ENCODE peak calls at places on chromosomes 6 and 20, in nine cellular contexts. B is stomach, N is brain microvascular endothelial cell, Y is fibroblast of pulmonary artery, T is A673, V is lower leg skin, K is ovary, Q is aorta, E is GM12865. S is an unnamed sample.

GRCh38 chr6:48144024-48144423 is 33.0 kb upstream of the PTCHD4 start:
- DNase-seq in B (no peak), N (peak; percentile 10), Y (peak; percentile 54), T (no peak), V (no peak), K (no peak), Q (no peak), E (no peak), S (no peak)

GRCh38 chr20:9474835-9475413 is 39.5 kb upstream of the LAMP5 start:
- DNase-seq in B (no peak), N (no peak), Y (no peak), T (no peak), V (no peak), K (no peak), Q (no peak), E (no peak), S (no peak)

GRCh38 chr6:131013495-131013894 is 49.5 kb downstream of the EPB41L2 start:
- DNase-seq in B (no peak), N (peak; percentile 87), Y (peak; percentile 91), T (peak; percentile 54), V (no peak), K (peak; percentile 47), Q (no peak), E (no peak), S (no peak)

GRCh38 chr20:32079655-32080109 is 27.6 kb downstream of the HCK start:
- DNase-seq in B (no peak), N (no peak), Y (no peak), T (no peak), V (no peak), K (no peak), Q (peak; percentile 51), E (no peak), S (no peak)

GRCh38 chr20:58431134-58431533 is 42.1 kb downstream of the VAPB start:
- DNase-seq in B (no peak), N (no peak), Y (no peak), T (no peak), V (no peak), K (no peak), Q (no peak), E (no peak), S (no peak)

GRCh38 chr6:84773431-84774173 is 9.2 kb upstream of the TBX18 start:
- DNase-seq in B (no peak), N (peak; percentile 56), Y (peak; percentile 73), T (peak; percentile 68), V (peak; percentile 90), K (no peak), Q (peak; percentile 87), E (no peak), S (no peak)

GRCh38 chr6:20411953-20412352 is 10.3 kb downstream of the E2F3 start:
- DNase-seq in B (no peak), N (no peak), Y (no peak), T (no peak), V (no peak), K (no peak), Q (no peak), E (no peak), S (no peak)

GRCh38 chr6:131937703-131938631 is 13.2 kb downstream of the CCN2 start:
- DNase-seq in B (no peak), N (peak; percentile 96), Y (peak; percentile 99), T (peak; percentile 68), V (no peak), K (no peak), Q (no peak), E (no peak), S (no peak)

GRCh38 chr6:26576407-26576843 is 20.3 kb upstream of the ABT1 start:
- DNase-seq in B (no peak), N (no peak), Y (no peak), T (no peak), V (no peak), K (no peak), Q (no peak), E (no peak), S (no peak)

GRCh38 chr20:54029176-54029575 is 41.2 kb downstream of the BCAS1 start:
- DNase-seq in B (no peak), N (no peak), Y (no peak), T (no peak), V (no peak), K (no peak), Q (no peak), E (no peak), S (no peak)

GRCh38 chr6:108106261-108106660 is 31.7 kb upstream of the OSTM1 start:
- DNase-seq in B (no peak), N (no peak), Y (no peak), T (no peak), V (no peak), K (no peak), Q (no peak), E (no peak), S (no peak)

GRCh38 chr6:37897321-37897720 is 77.8 kb downstream of the ZFAND3 start:
- DNase-seq in B (no peak), N (peak; percentile 52), Y (no peak), T (no peak), V (no peak), K (no peak), Q (no peak), E (no peak), S (no peak)

GRCh38 chr20:34628026-34628425 is 48.9 kb downstream of the PIGU start:
- DNase-seq in B (no peak), N (no peak), Y (no peak), T (no peak), V (no peak), K (no peak), Q (no peak), E (no peak), S (no peak)

GRCh38 chr6:33862536-33862935 is 58.7 kb upstream of the MLN start:
- DNase-seq in B (no peak), N (no peak), Y (no peak), T (no peak), V (no peak), K (no peak), Q (no peak), E (no peak), S (no peak)

GRCh38 chr6:17940151-17940791 is 47.2 kb downstream of the KIF13A start:
- DNase-seq in B (no peak), N (no peak), Y (no peak), T (peak; percentile 76), V (no peak), K (no peak), Q (no peak), E (no peak), S (no peak)

GRCh38 chr6:150028799-150029198 is 3.5 kb upstream of the RAET1L start:
- DNase-seq in B (no peak), N (no peak), Y (no peak), T (no peak), V (no peak), K (no peak), Q (peak; percentile 62), E (no peak), S (no peak)

GRCh38 chr6:150026976-150027805 is 1.9 kb upstream of the RAET1L start:
- DNase-seq in B (no peak), N (no peak), Y (no peak), T (no peak), V (no peak), K (no peak), Q (peak; percentile 58), E (no peak), S (no peak)

GRCh38 chr6:150025201-150025917 is at the start of gene RAET1L:
- DNase-seq in B (peak; percentile 47), N (peak; percentile 24), Y (peak; percentile 52), T (peak; percentile 23), V (no peak), K (no peak), Q (peak; percentile 79), E (no peak), S (no peak)

GRCh38 chr6:150027806-150028565 is 2.7 kb upstream of the RAET1L start:
- DNase-seq in B (no peak), N (no peak), Y (no peak), T (no peak), V (no peak), K (no peak), Q (peak; percentile 8), E (no peak), S (no peak)

DNA sequence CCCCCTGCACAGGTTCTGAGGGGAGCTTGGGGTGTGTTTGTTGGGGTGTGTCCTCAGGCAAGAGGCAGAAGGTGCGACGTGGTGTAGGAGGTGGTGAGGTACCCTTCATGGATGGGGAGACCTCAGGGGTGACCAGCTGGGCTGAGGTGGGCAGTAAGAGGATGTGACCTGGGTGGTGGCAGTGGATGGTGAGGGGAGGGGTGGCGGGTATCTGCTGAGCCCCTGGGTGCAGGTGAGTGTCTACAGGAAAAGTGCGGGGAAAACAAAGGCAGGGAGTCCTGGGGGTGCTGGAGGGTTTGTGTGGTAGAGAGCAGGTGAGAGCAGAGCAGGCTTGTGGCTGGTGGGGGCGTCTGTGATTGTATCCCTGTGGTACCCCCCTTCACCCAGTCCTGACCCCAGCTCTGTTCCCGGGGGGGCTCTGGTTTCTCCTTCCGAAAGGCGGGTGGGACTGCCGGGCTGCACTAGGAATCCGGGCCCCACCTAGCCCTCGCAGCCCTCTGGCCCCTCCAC is 631 bp downstream of the RAET1L start:
- DNase-seq in B (no peak), N (no peak), Y (no peak), T (no peak), V (no peak), K (no peak), Q (peak; percentile 67), E (no peak), S (no peak)
- H3K4me3 ChIP-seq in B (no peak overlapping the region), N (no peak overlapping the region), Y (no peak overlapping the region), T (no peak overlapping the region), V (no peak overlapping the region), K (no peak overlapping the region), Q (no peak overlapping the region), E (no peak overlapping the region), S (no peak overlapping the region)

DNA sequence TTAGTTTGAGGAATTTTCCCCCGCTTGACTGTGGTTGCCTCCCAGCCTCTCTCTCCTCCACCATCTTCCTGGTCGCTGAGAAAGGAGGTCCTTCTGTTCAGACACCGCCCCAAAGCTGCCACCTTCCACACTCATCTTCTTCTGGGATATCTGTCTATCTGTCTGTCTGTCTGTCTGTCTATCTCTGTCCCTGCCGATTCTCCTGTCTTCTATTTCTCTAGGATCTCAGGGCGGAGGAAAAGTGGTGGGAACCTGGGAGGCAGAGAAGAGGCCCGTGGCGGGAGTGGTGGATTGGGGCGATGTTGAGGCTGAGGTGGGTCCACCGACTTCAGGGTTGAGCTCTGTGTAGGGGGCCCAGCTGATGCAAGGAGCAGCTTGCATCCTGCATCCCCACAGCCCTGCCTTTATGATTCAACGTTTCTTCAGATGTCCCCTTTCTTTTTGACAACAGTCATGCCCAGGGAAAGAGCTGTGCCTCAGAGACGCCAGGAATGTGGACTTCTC is 196.9 kb upstream of the ZNF184 start:
- DNase-seq in B (no peak), N (no peak), Y (no peak), T (peak; percentile 23), V (no peak), K (peak; percentile 23), Q (no peak), E (no peak), S (no peak)
- H3K4me3 ChIP-seq in B (no peak overlapping the region), N (peak overlapping the region; percentile 53), Y (peak overlapping the region; percentile 50), T (peak overlapping the region; percentile 52), V (no peak overlapping the region), K (peak overlapping the region; percentile 34), Q (no peak overlapping the region), E (peak overlapping the region; percentile 62), S (peak overlapping the region; percentile 2)

GRCh38 chr6:109442393-109442924 is 1.9 kb downstream of the SMPD2 start:
- DNase-seq in B (peak; percentile 17), N (no peak), Y (no peak), T (no peak), V (no peak), K (no peak), Q (no peak), E (peak; percentile 4), S (no peak)
- H3K4me3 ChIP-seq in B (no peak overlapping the region), N (no peak overlapping the region), Y (no peak overlapping the region), T (no peak overlapping the region), V (no peak overlapping the region), K (no peak overlapping the region), Q (no peak overlapping the region), E (no peak overlapping the region), S (no peak overlapping the region)

GRCh38 chr6:22828179-22829062 is 259.1 kb downstream of the HDGFL1 start:
- DNase-seq in B (no peak), N (peak; percentile 97), Y (peak; percentile 98), T (peak; percentile 90), V (no peak), K (peak; percentile 32), Q (no peak), E (peak; percentile 39), S (peak; percentile 35)
- H3K4me3 ChIP-seq in B (no peak overlapping the region), N (peak overlapping the region; percentile 6), Y (peak overlapping the region; percentile 27), T (no peak overlapping the region), V (no peak overlapping the region), K (no peak overlapping the region), Q (peak overlapping the region; percentile 6), E (no peak overlapping the region), S (no peak overlapping the region)

S was measured in heart left ventricle.